ENCODE peak calls at places on chromosomes 2 and 18, in ten cellular contexts. A is foreskin fibroblast; L is foreskin keratinocyte; Q is CD4-positive, alpha-beta T cell; M is BJ; T is stimulated activated CD4-positive, alpha-beta T cell treated with anti-CD3 and anti-CD28 coated beads, TNF-alpha, amount 100 ng/mL, for 4 hours; O is AG04449; V is mucosa of gallbladder; J is activated T-helper 9 cell treated with anti-CD3 and anti-CD28 coated beads, Interleukin-2, amount 50 U/mL, for 16 hours; S is EL. I is an unnamed sample.

GRCh38 chr2:135667045-135667444 is 74.6 kb upstream of the UBXN4 start:
- DNase-seq in A (no peak), L (no peak), Q (no peak), M (no peak), T (no peak), O (no peak), V (no peak), J (no peak), S (no peak), I (no peak)

GRCh38 chr2:75481041-75481836 is 79.5 kb downstream of the EVA1A start:
- DNase-seq in A (peak), L (no peak), Q (no peak), M (no peak), T (no peak), O (no peak), V (no peak), J (no peak), S (peak), I (no peak)

GRCh38 chr2:222087998-222088397 is 210.8 kb downstream of the PAX3 start:
- DNase-seq in A (no peak), L (no peak), Q (no peak), M (no peak), T (no peak), O (no peak), V (no peak), J (no peak), S (no peak), I (no peak)

GRCh38 chr2:126792993-126793392 is 105.7 kb upstream of the TEX51 start:
- DNase-seq in A (no peak), L (no peak), Q (no peak), M (no peak), T (no peak), O (no peak), V (no peak), J (no peak), S (no peak), I (no peak)

GRCh38 chr2:117523267-117523666 is 291.2 kb upstream of the DDX18 start:
- DNase-seq in A (peak), L (peak), Q (no peak), M (no peak), T (no peak), O (no peak), V (peak), J (no peak), S (no peak), I (peak)

GRCh38 chr2:118050386-118050785 is 36.5 kb upstream of the CCDC93 start:
- DNase-seq in A (peak), L (no peak), Q (no peak), M (no peak), T (no peak), O (no peak), V (no peak), J (no peak), S (peak), I (no peak)

GRCh38 chr2:207432471-207432870 is 97.3 kb upstream of the CREB1 start:
- DNase-seq in A (peak), L (no peak), Q (no peak), M (no peak), T (no peak), O (peak), V (no peak), J (no peak), S (peak), I (no peak)

GRCh38 chr2:241891315-241891987 is 21.9 kb downstream of the RTP5 start:
- DNase-seq in A (no peak), L (no peak), Q (no peak), M (no peak), T (no peak), O (no peak), V (no peak), J (no peak), S (no peak), I (no peak)

GRCh38 chr2:2540406-2540805 is 209.3 kb upstream of the MYT1L start:
- DNase-seq in A (no peak), L (no peak), Q (no peak), M (no peak), T (no peak), O (no peak), V (no peak), J (no peak), S (no peak), I (no peak)

GRCh38 chr2:119694994-119695521 is 16.1 kb downstream of the TMEM177 start:
- DNase-seq in A (peak), L (peak), Q (peak), M (peak), T (no peak), O (no peak), V (no peak), J (no peak), S (peak), I (peak)

GRCh38 chr2:67574230-67574629 is 177.1 kb downstream of the ETAA1 start:
- DNase-seq in A (peak), L (peak), Q (no peak), M (no peak), T (no peak), O (no peak), V (no peak), J (no peak), S (peak), I (no peak)

GRCh38 chr2:191048073-191048472 is 34.1 kb upstream of the STAT1 start:
- DNase-seq in A (peak), L (no peak), Q (no peak), M (no peak), T (no peak), O (peak), V (no peak), J (no peak), S (peak), I (no peak)

GRCh38 chr2:97844311-97844859 is 131.0 kb downstream of the ZAP70 start:
- DNase-seq in A (peak), L (no peak), Q (no peak), M (no peak), T (no peak), O (no peak), V (no peak), J (no peak), S (no peak), I (no peak)

GRCh38 chr2:46286715-46287114 is 10.5 kb upstream of the EPAS1 start:
- DNase-seq in A (no peak), L (no peak), Q (no peak), M (no peak), T (no peak), O (no peak), V (no peak), J (no peak), S (no peak), I (no peak)

GRCh38 chr2:85278361-85278760 is 49.4 kb downstream of the TGOLN2 start:
- DNase-seq in A (peak), L (peak), Q (no peak), M (peak), T (no peak), O (no peak), V (no peak), J (no peak), S (peak), I (no peak)

GRCh38 chr2:240259201-240259923 is 118.9 kb upstream of the OTOS start:
- DNase-seq in A (no peak), L (no peak), Q (no peak), M (no peak), T (no peak), O (no peak), V (peak), J (no peak), S (no peak), I (no peak)

GRCh38 chr2:138910427-138910826 is 130.2 kb upstream of the NXPH2 start:
- DNase-seq in A (no peak), L (no peak), Q (no peak), M (no peak), T (no peak), O (no peak), V (no peak), J (no peak), S (no peak), I (no peak)

GRCh38 chr2:238160206-238161129 is 1.7 kb downstream of the ERFE start:
- DNase-seq in A (peak), L (no peak), Q (no peak), M (no peak), T (no peak), O (no peak), V (no peak), J (no peak), S (no peak), I (no peak)

GRCh38 chr18:22108674-22109073 is 60.7 kb upstream of the GATA6 start:
- DNase-seq in A (no peak), L (no peak), Q (no peak), M (no peak), T (no peak), O (no peak), V (no peak), J (no peak), S (no peak), I (no peak)

GRCh38 chr2:240287496-240288086 is 147.1 kb upstream of the OTOS start:
- DNase-seq in A (no peak), L (no peak), Q (no peak), M (no peak), T (no peak), O (no peak), V (no peak), J (no peak), S (no peak), I (no peak)

GRCh38 chr2:20986540-20986939 is 57.3 kb downstream of the APOB start:
- DNase-seq in A (no peak), L (no peak), Q (no peak), M (no peak), T (no peak), O (no peak), V (no peak), J (no peak), S (no peak), I (no peak)